ENCODE peak calls at places on chromosomes 1 and 21, in four cellular contexts. X is cardiac fibroblast, E is thyroid gland, U is heart left ventricle. D is an unnamed sample.

GRCh38 chr1:158458263-158458662 is 3.4 kb upstream of the OR10K1 start:
- DNase-seq in E (no peak), X (no peak), U (no peak), D (no peak)

GRCh38 chr1:162663086-162663485 is 30.8 kb downstream of the DDR2 start:
- DNase-seq in U (no peak), X (peak), E (no peak), D (peak)

GRCh38 chr1:162538815-162539431 is 22.6 kb upstream of the UAP1 start:
- DNase-seq in E (no peak), X (peak), U (no peak), D (peak)

GRCh38 chr1:36166938-36167910 is 11.3 kb downstream of the MAP7D1 start:
- DNase-seq in U (no peak), X (peak), E (peak), D (no peak)

GRCh38 chr1:203596673-203597072 is 30.0 kb upstream of the ATP2B4 start:
- DNase-seq in X (no peak), E (no peak), U (no peak), D (no peak)

GRCh38 chr1:208835082-208835467 is 590.9 kb upstream of the PLXNA2 start:
- DNase-seq in X (no peak), U (no peak), E (no peak), D (no peak)

GRCh38 chr1:3084726-3085125 is 15.7 kb downstream of the PRDM16 start:
- DNase-seq in E (no peak), X (no peak), U (no peak), D (no peak)

GRCh38 chr1:163844393-163844948 is 522.7 kb downstream of the NUF2 start:
- DNase-seq in X (peak), U (peak), E (no peak), D (peak)

GRCh38 chr1:161954050-161954449 is 69.6 kb downstream of the OLFML2B start:
- DNase-seq in X (peak), E (no peak), U (no peak), D (no peak)

GRCh38 chr21:38990424-38990794 is 184.7 kb downstream of the ETS2 start:
- DNase-seq in E (no peak), U (no peak), X (no peak), D (no peak)

GRCh38 chr1:5448486-5448885 is 543.7 kb downstream of the NPHP4 start:
- DNase-seq in X (no peak), U (no peak), E (peak), D (peak)

GRCh38 chr1:25106352-25106751 is 126.0 kb downstream of the SYF2 start:
- DNase-seq in U (no peak), E (no peak), X (no peak), D (no peak)

GRCh38 chr1:61050541-61051454 is 31.6 kb upstream of the NFIA start:
- DNase-seq in E (peak), X (peak), U (peak), D (peak)

GRCh38 chr1:175471039-175471800 is 272.2 kb downstream of the TNR start:
- DNase-seq in X (no peak), E (no peak), U (no peak), D (peak)

GRCh38 chr1:8572106-8572505 is 245.3 kb downstream of the RERE start:
- DNase-seq in U (no peak), E (no peak), X (no peak), D (no peak)

GRCh38 chr1:8570435-8570834 is 247.0 kb downstream of the RERE start:
- DNase-seq in X (no peak), U (no peak), E (no peak), D (no peak)

GRCh38 chr1:8568837-8569236 is 248.6 kb downstream of the RERE start:
- DNase-seq in U (no peak), E (no peak), X (no peak), D (no peak)

GRCh38 chr1:8569242-8569641 is 248.2 kb downstream of the RERE start:
- DNase-seq in U (no peak), E (no peak), X (no peak), D (no peak)

GRCh38 chr1:8571200-8571984 is 246.0 kb downstream of the RERE start:
- DNase-seq in X (peak), E (no peak), U (no peak), D (peak)
- TF ChIP-seq CTCF in X (peak), E (peak), U (no peak), D (peak)

GRCh38 chr1:181152892-181153633 is 64.6 kb downstream of the IER5 start:
- DNase-seq in X (peak), E (peak), U (peak), D (peak)
- TF ChIP-seq CTCF in X (peak), E (no peak), U (peak), D (no peak)

GRCh38 chr1:29121516-29121937 is 2.2 kb downstream of the TMEM200B start:
- DNase-seq in U (no peak), X (no peak), E (no peak), D (no peak)
- TF ChIP-seq CTCF in U (no peak), X (no peak), E (no peak), D (no peak)

DNA sequence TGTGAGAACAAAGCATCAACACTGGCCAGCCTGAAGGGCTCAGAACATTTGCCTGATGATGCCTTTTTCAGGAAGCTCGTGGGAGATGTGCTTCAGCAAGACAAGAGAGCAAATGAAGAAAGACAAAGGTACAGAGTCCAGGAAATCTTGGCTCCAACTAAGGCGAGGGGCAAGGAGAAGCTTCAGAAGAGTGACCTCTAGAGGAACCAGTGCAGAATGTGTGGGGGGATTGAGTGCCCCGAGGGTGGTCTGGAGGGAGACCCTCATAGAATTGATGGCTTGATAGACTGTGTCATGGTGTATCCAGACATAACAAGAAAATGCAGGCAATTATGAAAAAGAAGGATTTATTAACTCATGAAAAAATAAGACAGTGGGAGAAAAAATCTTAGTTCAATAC is 15.3 kb upstream of the NLRP3 start:
- DNase-seq in E (no peak), U (no peak), X (no peak), D (no peak)
- TF ChIP-seq CTCF in E (no peak), U (no peak), X (no peak), D (no peak)

GRCh38 chr1:232602622-232603021 is 27.3 kb downstream of the SIPA1L2 start:
- DNase-seq in X (no peak), U (no peak), E (no peak), D (no peak)
- TF ChIP-seq CTCF in X (peak), U (no peak), E (no peak), D (peak)

GRCh38 chr1:226800763-226801380 is 61.8 kb upstream of the ITPKB start:
- DNase-seq in E (no peak), U (no peak), X (no peak), D (no peak)

GRCh38 chr1:226799634-226800281 is 60.7 kb upstream of the ITPKB start:
- DNase-seq in E (no peak), X (no peak), U (no peak), D (no peak)

GRCh38 chr1:226793620-226794276 is 54.7 kb upstream of the ITPKB start:
- DNase-seq in E (no peak), U (no peak), X (peak), D (no peak)

GRCh38 chr1:226797151-226797550 is 58.1 kb upstream of the ITPKB start:
- DNase-seq in E (no peak), U (no peak), X (no peak), D (no peak)

GRCh38 chr1:226798427-226799411 is 59.6 kb upstream of the ITPKB start:
- DNase-seq in E (peak), X (no peak), U (no peak), D (no peak)
- TF ChIP-seq CTCF in E (no peak), X (no peak), U (no peak), D (no peak)

GRCh38 chr21:45747802-45748445 is 104.4 kb downstream of the PCBP3 start:
- DNase-seq in U (no peak), X (peak), E (no peak), D (peak)
- TF ChIP-seq CTCF in U (no peak), X (no peak), E (no peak), D (no peak)

GRCh38 chr1:31514117-31514516 is 62.2 kb upstream of the TINAGL1 start:
- DNase-seq in X (no peak), U (no peak), E (no peak), D (no peak)
- TF ChIP-seq CTCF in X (no peak), U (no peak), E (no peak), D (no peak)

GRCh38 chr1:165815725-165816124 is 11.7 kb upstream of the UCK2 start:
- DNase-seq in E (no peak), U (no peak), X (no peak), D (no peak)

GRCh38 chr1:165816801-165817497 is 10.5 kb upstream of the UCK2 start:
- DNase-seq in X (no peak), E (no peak), U (no peak), D (no peak)

DNA sequence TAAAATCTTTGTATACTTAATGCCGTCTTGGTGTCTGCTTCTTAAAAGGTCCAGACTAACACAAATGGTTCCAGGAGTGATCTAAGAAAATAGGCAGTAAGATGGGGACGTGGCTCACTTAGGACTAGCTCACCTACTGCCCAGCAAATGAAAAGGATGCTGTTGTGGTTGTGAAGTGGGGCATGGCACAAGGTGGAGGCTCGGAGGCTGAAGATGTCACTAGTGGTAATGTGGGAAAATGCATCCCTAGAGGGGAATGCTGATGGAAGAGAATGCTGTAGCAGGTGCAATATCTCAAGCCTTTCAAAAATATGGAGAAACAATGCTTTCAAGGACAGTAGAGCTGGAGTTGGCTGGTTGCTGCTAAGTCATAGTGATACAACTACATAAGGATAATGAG is 11.3 kb upstream of the UCK2 start:
- DNase-seq in X (no peak), E (no peak), U (no peak), D (no peak)
- TF ChIP-seq CTCF in X (no peak), E (no peak), U (no peak), D (no peak)

DNA sequence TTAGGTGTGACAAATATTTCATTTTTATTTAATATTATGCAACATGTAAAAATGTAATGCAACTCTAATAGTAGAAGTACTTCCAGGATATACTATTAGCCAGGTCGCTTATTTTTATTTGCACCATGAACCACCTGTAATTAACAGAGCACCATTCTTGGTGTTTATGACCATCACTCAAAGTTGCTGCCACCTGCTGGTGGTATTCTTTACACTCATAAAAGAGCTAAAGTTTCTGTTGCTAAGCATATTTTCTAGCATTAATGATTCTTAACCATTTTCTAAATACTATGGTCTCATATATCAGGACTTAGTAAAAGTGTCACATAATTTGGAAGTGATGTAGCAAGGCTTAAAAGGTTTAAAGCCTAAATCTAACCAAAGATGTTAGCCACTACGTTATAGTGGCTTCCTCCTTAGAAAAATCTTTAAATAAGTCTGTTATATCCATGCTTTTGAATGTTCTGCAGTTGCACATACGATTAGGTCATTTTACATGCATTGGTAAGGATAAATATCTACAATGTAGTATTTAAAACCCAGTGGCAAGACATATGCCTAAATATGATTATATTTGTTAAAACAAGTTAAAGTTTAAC is 244.5 kb downstream of the NEGR1 start:
- DNase-seq in X (peak), E (peak), U (no peak), D (peak)
- TF ChIP-seq CTCF in X (peak), E (no peak), U (peak), D (peak)